ENCODE peak calls at places on chromosomes 12 and 14, in eight cellular contexts. One of them, this sample, is unnamed. For H3K4me1, the result is how much of the 10 kb centered on the place peaks cover.

GRCh38 chr14:68392393-68393085 is 400.3 kb downstream of the ZFP36L1 start:
- DNase-seq in H9: no peak
- DNase-seq in left lung: peak
- DNase-seq in neural progenitor cell: peak
- DNase-seq in HCT116: no peak
- DNase-seq in SK-N-SH: no peak
- DNase-seq in CD8-positive, alpha-beta memory T cell: no peak
- DNase-seq in right cardiac atrium: peak
- DNase-seq in this sample: no peak

GRCh38 chr12:128079476-128079875 is 187.5 kb upstream of the TMEM132C start:
- DNase-seq in CD8-positive, alpha-beta memory T cell: no peak
- DNase-seq in H9: peak
- DNase-seq in left lung: no peak
- DNase-seq in neural progenitor cell: no peak
- DNase-seq in HCT116: no peak
- DNase-seq in right cardiac atrium: no peak
- DNase-seq in SK-N-SH: no peak
- DNase-seq in this sample: peak

GRCh38 chr12:89461190-89461589 is 63.4 kb downstream of the GALNT4 start:
- DNase-seq in neural progenitor cell: peak
- DNase-seq in H9: no peak
- DNase-seq in left lung: no peak
- DNase-seq in SK-N-SH: no peak
- DNase-seq in HCT116: no peak
- DNase-seq in CD8-positive, alpha-beta memory T cell: no peak
- DNase-seq in right cardiac atrium: no peak
- DNase-seq in this sample: no peak

GRCh38 chr12:130555628-130556485 is 160.2 kb downstream of the RIMBP2 start:
- DNase-seq in right cardiac atrium: no peak
- DNase-seq in neural progenitor cell: no peak
- DNase-seq in CD8-positive, alpha-beta memory T cell: no peak
- DNase-seq in H9: no peak
- DNase-seq in SK-N-SH: peak
- DNase-seq in left lung: no peak
- DNase-seq in HCT116: no peak
- DNase-seq in this sample: no peak

GRCh38 chr12:14911131-14911530 is 25.5 kb upstream of the MGP start:
- DNase-seq in right cardiac atrium: no peak
- DNase-seq in SK-N-SH: no peak
- DNase-seq in H9: no peak
- DNase-seq in left lung: no peak
- DNase-seq in neural progenitor cell: no peak
- DNase-seq in HCT116: no peak
- DNase-seq in CD8-positive, alpha-beta memory T cell: no peak
- DNase-seq in this sample: no peak

GRCh38 chr12:125406131-125406530 is 340.9 kb downstream of the AACS start:
- DNase-seq in neural progenitor cell: no peak
- DNase-seq in CD8-positive, alpha-beta memory T cell: no peak
- DNase-seq in left lung: no peak
- DNase-seq in HCT116: no peak
- DNase-seq in SK-N-SH: no peak
- DNase-seq in right cardiac atrium: no peak
- DNase-seq in H9: no peak
- DNase-seq in this sample: no peak

GRCh38 chr12:113071427-113072112 is 15.0 kb downstream of the DTX1 start:
- DNase-seq in right cardiac atrium: no peak
- DNase-seq in CD8-positive, alpha-beta memory T cell: no peak
- DNase-seq in SK-N-SH: no peak
- DNase-seq in HCT116: no peak
- DNase-seq in left lung: no peak
- DNase-seq in neural progenitor cell: peak
- DNase-seq in H9: peak
- DNase-seq in this sample: no peak

GRCh38 chr12:61272441-61272840 is 987.8 kb upstream of the USP15 start:
- DNase-seq in neural progenitor cell: no peak
- DNase-seq in CD8-positive, alpha-beta memory T cell: no peak
- DNase-seq in left lung: no peak
- DNase-seq in SK-N-SH: no peak
- DNase-seq in HCT116: peak
- DNase-seq in H9: no peak
- DNase-seq in right cardiac atrium: no peak
- DNase-seq in this sample: no peak

GRCh38 chr14:101835166-101835557 is 73.7 kb downstream of the PPP2R5C start:
- DNase-seq in SK-N-SH: no peak
- DNase-seq in neural progenitor cell: no peak
- DNase-seq in right cardiac atrium: no peak
- DNase-seq in CD8-positive, alpha-beta memory T cell: no peak
- DNase-seq in HCT116: no peak
- DNase-seq in left lung: no peak
- DNase-seq in H9: no peak
- DNase-seq in this sample: no peak

GRCh38 chr12:107645630-107646333 is 39.8 kb upstream of the PWP1 start:
- DNase-seq in right cardiac atrium: peak
- DNase-seq in H9: peak
- DNase-seq in left lung: no peak
- DNase-seq in CD8-positive, alpha-beta memory T cell: no peak
- DNase-seq in neural progenitor cell: peak
- DNase-seq in HCT116: no peak
- DNase-seq in SK-N-SH: peak
- DNase-seq in this sample: peak

GRCh38 chr14:91047174-91047753 is 13.2 kb downstream of the RPS6KA5 start:
- DNase-seq in left lung: no peak
- DNase-seq in SK-N-SH: no peak
- DNase-seq in H9: no peak
- DNase-seq in CD8-positive, alpha-beta memory T cell: peak
- DNase-seq in HCT116: no peak
- DNase-seq in neural progenitor cell: no peak
- DNase-seq in right cardiac atrium: no peak
- DNase-seq in this sample: peak

GRCh38 chr12:47856094-47856493 is 36.4 kb upstream of the HDAC7 start:
- DNase-seq in H9: no peak
- DNase-seq in HCT116: no peak
- DNase-seq in right cardiac atrium: no peak
- DNase-seq in left lung: no peak
- DNase-seq in neural progenitor cell: no peak
- DNase-seq in CD8-positive, alpha-beta memory T cell: no peak
- DNase-seq in SK-N-SH: no peak
- DNase-seq in this sample: no peak

GRCh38 chr12:47856721-47857575 is 37.2 kb upstream of the HDAC7 start:
- DNase-seq in right cardiac atrium: no peak
- DNase-seq in H9: no peak
- DNase-seq in left lung: no peak
- DNase-seq in HCT116: no peak
- DNase-seq in neural progenitor cell: no peak
- DNase-seq in CD8-positive, alpha-beta memory T cell: no peak
- DNase-seq in SK-N-SH: no peak
- DNase-seq in this sample: no peak

GRCh38 chr12:47855502-47855901 is 35.8 kb upstream of the HDAC7 start:
- DNase-seq in neural progenitor cell: no peak
- DNase-seq in SK-N-SH: no peak
- DNase-seq in HCT116: no peak
- DNase-seq in right cardiac atrium: no peak
- DNase-seq in CD8-positive, alpha-beta memory T cell: no peak
- DNase-seq in H9: peak
- DNase-seq in left lung: no peak
- DNase-seq in this sample: no peak

GRCh38 chr12:47852096-47852571 is 32.4 kb upstream of the HDAC7 start:
- DNase-seq in CD8-positive, alpha-beta memory T cell: no peak
- DNase-seq in left lung: no peak
- DNase-seq in H9: peak
- DNase-seq in HCT116: no peak
- DNase-seq in SK-N-SH: no peak
- DNase-seq in right cardiac atrium: no peak
- DNase-seq in neural progenitor cell: no peak
- DNase-seq in this sample: no peak

GRCh38 chr12:47854531-47854930 is 34.8 kb upstream of the HDAC7 start:
- DNase-seq in CD8-positive, alpha-beta memory T cell: no peak
- DNase-seq in neural progenitor cell: no peak
- DNase-seq in HCT116: no peak
- DNase-seq in H9: no peak
- DNase-seq in SK-N-SH: no peak
- DNase-seq in right cardiac atrium: no peak
- DNase-seq in left lung: no peak
- DNase-seq in this sample: no peak
- H3K4me1 ChIP-seq in CD8-positive, alpha-beta memory T cell: under half
- H3K4me1 ChIP-seq in neural progenitor cell: under half
- H3K4me1 ChIP-seq in HCT116: under half
- H3K4me1 ChIP-seq in H9: under half
- H3K4me1 ChIP-seq in SK-N-SH: under half
- H3K4me1 ChIP-seq in right cardiac atrium: under half
- H3K4me1 ChIP-seq in left lung: under half
- H3K4me1 ChIP-seq in this sample: under half

GRCh38 chr14:24388474-24389179 is 10.2 kb upstream of the NYNRIN start:
- DNase-seq in SK-N-SH: no peak
- DNase-seq in left lung: no peak
- DNase-seq in right cardiac atrium: no peak
- DNase-seq in neural progenitor cell: no peak
- DNase-seq in HCT116: no peak
- DNase-seq in H9: no peak
- DNase-seq in CD8-positive, alpha-beta memory T cell: no peak
- DNase-seq in this sample: peak

GRCh38 chr14:24387014-24387355 is 11.8 kb upstream of the NYNRIN start:
- DNase-seq in right cardiac atrium: no peak
- DNase-seq in H9: no peak
- DNase-seq in CD8-positive, alpha-beta memory T cell: no peak
- DNase-seq in neural progenitor cell: no peak
- DNase-seq in SK-N-SH: no peak
- DNase-seq in left lung: no peak
- DNase-seq in HCT116: no peak
- DNase-seq in this sample: no peak

GRCh38 chr14:24390696-24391468 is 7.9 kb upstream of the NYNRIN start:
- DNase-seq in right cardiac atrium: no peak
- DNase-seq in left lung: no peak
- DNase-seq in neural progenitor cell: no peak
- DNase-seq in H9: no peak
- DNase-seq in CD8-positive, alpha-beta memory T cell: no peak
- DNase-seq in SK-N-SH: no peak
- DNase-seq in HCT116: no peak
- DNase-seq in this sample: no peak

GRCh38 chr14:24392327-24393098 is 6.3 kb upstream of the NYNRIN start:
- DNase-seq in neural progenitor cell: no peak
- DNase-seq in SK-N-SH: no peak
- DNase-seq in left lung: no peak
- DNase-seq in HCT116: peak
- DNase-seq in right cardiac atrium: no peak
- DNase-seq in CD8-positive, alpha-beta memory T cell: no peak
- DNase-seq in H9: no peak
- DNase-seq in this sample: peak

DNA sequence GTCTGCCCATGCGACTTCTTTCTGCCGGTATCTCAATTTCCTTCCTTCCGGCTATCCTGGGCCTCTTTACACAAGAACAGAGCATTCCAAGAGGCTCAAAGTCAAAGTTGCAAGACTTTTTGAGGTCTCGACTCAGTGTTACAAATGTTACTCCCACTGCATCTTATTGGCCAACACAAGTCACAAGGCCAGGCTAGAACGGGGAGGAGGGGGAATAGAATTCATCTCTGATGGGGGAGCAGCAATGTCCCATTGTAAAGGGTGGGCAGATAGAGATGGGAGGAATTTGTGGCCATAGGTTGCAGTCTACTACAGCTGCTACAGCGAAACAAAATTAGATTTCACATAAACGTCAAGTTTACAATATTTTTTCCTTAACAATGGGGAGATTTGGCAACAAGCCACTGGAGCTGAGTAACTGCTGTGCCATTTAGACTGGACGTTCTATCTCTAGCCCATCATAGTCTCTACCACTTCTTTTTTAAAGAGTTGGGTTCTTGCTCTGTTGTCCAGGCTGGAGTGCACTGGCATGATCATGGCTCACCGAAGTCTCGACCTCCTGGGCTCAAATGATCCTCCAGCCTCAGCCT is 9.4 kb upstream of the NYNRIN start:
- DNase-seq in right cardiac atrium: no peak
- DNase-seq in HCT116: no peak
- DNase-seq in CD8-positive, alpha-beta memory T cell: no peak
- DNase-seq in neural progenitor cell: no peak
- DNase-seq in H9: no peak
- DNase-seq in left lung: no peak
- DNase-seq in SK-N-SH: no peak
- DNase-seq in this sample: peak
- H3K4me1 ChIP-seq in right cardiac atrium: under half
- H3K4me1 ChIP-seq in HCT116: under half
- H3K4me1 ChIP-seq in CD8-positive, alpha-beta memory T cell: under half
- H3K4me1 ChIP-seq in neural progenitor cell: under half
- H3K4me1 ChIP-seq in H9: under half
- H3K4me1 ChIP-seq in left lung: under half
- H3K4me1 ChIP-seq in SK-N-SH: under half
- H3K4me1 ChIP-seq in this sample: under half

GRCh38 chr12:83250866-83251265 is 564.2 kb downstream of the TMTC2 start:
- DNase-seq in H9: no peak
- DNase-seq in SK-N-SH: no peak
- DNase-seq in neural progenitor cell: no peak
- DNase-seq in left lung: no peak
- DNase-seq in CD8-positive, alpha-beta memory T cell: no peak
- DNase-seq in right cardiac atrium: no peak
- DNase-seq in HCT116: no peak
- DNase-seq in this sample: no peak

DNA sequence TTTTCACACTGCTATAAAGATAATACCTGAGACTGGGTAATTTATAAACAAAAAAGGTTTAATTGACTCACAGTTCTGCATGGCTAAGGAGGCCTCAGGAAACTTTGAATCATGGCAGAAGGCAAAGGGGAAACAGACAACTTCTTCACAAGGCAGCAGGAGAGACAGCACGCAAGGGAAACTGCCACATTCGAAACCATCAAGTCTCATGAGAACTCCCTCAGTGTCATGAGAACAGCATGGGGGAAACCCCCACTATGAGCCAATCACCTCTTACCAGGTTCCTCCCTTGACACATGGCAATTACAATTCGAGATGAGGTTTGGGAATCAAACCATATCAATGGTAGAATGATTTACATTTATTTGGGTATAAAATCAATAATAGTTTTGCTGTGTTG is 558.5 kb downstream of the TMTC2 start:
- DNase-seq in H9: no peak
- DNase-seq in CD8-positive, alpha-beta memory T cell: no peak
- DNase-seq in SK-N-SH: no peak
- DNase-seq in HCT116: no peak
- DNase-seq in left lung: no peak
- DNase-seq in neural progenitor cell: no peak
- DNase-seq in right cardiac atrium: no peak
- DNase-seq in this sample: no peak
- H3K4me1 ChIP-seq in H9: under half
- H3K4me1 ChIP-seq in CD8-positive, alpha-beta memory T cell: under half
- H3K4me1 ChIP-seq in SK-N-SH: under half
- H3K4me1 ChIP-seq in HCT116: under half
- H3K4me1 ChIP-seq in left lung: under half
- H3K4me1 ChIP-seq in neural progenitor cell: under half
- H3K4me1 ChIP-seq in right cardiac atrium: under half
- H3K4me1 ChIP-seq in this sample: under half

DNA sequence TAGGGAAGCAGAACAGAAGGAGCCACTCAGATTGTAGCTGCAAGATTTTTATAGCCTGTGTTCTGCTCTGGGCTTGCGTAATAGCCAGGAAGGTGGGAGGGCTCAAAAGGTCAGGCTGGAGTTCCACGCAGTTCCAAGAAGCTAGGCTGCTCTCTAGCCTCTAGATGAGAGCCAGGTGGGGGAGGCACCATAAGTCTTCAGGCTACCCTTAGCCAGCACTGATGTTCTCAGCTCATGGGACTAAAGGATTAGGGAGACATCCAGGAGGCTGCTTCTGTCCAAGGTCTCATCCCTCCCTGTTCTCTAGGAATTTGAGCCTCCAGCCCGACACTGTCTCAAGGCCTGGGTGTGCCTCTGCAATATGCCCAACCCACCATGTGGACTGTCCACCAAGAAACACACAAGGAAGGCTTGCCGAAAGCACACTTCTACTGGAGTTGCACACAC is 1.7 kb downstream of the LMBR1L start:
- DNase-seq in HCT116: no peak
- DNase-seq in CD8-positive, alpha-beta memory T cell: no peak
- DNase-seq in neural progenitor cell: no peak
- DNase-seq in H9: no peak
- DNase-seq in SK-N-SH: no peak
- DNase-seq in left lung: no peak
- DNase-seq in right cardiac atrium: peak
- DNase-seq in this sample: no peak
- H3K4me1 ChIP-seq in HCT116: under half
- H3K4me1 ChIP-seq in CD8-positive, alpha-beta memory T cell: under half
- H3K4me1 ChIP-seq in neural progenitor cell: under half
- H3K4me1 ChIP-seq in H9: under half
- H3K4me1 ChIP-seq in SK-N-SH: under half
- H3K4me1 ChIP-seq in left lung: under half
- H3K4me1 ChIP-seq in right cardiac atrium: under half
- H3K4me1 ChIP-seq in this sample: under half

This sample was measured in SJCRH30.